ENCODE peak calls at places on chromosomes 5 and 9, in five cellular contexts. B is tibial nerve, X is heart left ventricle, O is vagina, M is fibroblast of mammary gland. U is an unnamed sample.

GRCh38 chr5:36031223-36031622 is 35.5 kb downstream of the UGT3A2 start:
- DNase-seq in B (no peak), X (no peak), M (no peak), O (no peak), U (no peak)

GRCh38 chr9:115305543-115305942 is 187.6 kb upstream of the TNC start:
- DNase-seq in B (no peak), X (no peak), O (no peak), M (no peak), U (peak)

GRCh38 chr5:59261969-59262368 is 631.6 kb downstream of the PDE4D start:
- DNase-seq in X (no peak), M (no peak), O (no peak), B (no peak), U (no peak)

GRCh38 chr5:167653645-167654106 is 637.8 kb upstream of the WWC1 start:
- DNase-seq in M (peak), O (no peak), X (no peak), B (no peak), U (peak)

GRCh38 chr9:99294850-99295461 is 72.9 kb downstream of the SEC61B start:
- DNase-seq in M (peak), X (no peak), B (no peak), O (no peak), U (no peak)

GRCh38 chr5:181203842-181204560 is 995 bp downstream of the TRIM7 start:
- DNase-seq in B (no peak), M (no peak), X (no peak), O (no peak), U (peak)

GRCh38 chr9:103816146-103816545 is 278.0 kb upstream of the SMC2 start:
- DNase-seq in O (no peak), X (no peak), B (no peak), M (no peak), U (no peak)

GRCh38 chr5:172901788-172902496 is 57.3 kb upstream of the RPL26L1 start:
- DNase-seq in O (no peak), X (no peak), B (no peak), M (peak), U (peak)

GRCh38 chr9:101440714-101441230 is 5.2 kb upstream of the ALDOB start:
- DNase-seq in M (no peak), B (no peak), X (no peak), O (no peak), U (no peak)

GRCh38 chr5:39755452-39755851 is 330.7 kb upstream of the DAB2 start:
- DNase-seq in O (no peak), B (no peak), M (peak), X (no peak), U (no peak)

GRCh38 chr5:74384851-74385250 is 255.7 kb downstream of the ENC1 start:
- DNase-seq in X (no peak), O (no peak), B (no peak), M (no peak), U (no peak)

GRCh38 chr5:141421489-141421855 is 621 bp downstream of the PCDHGA11 start:
- DNase-seq in O (no peak), B (no peak), M (no peak), X (no peak), U (no peak)

GRCh38 chr9:101498323-101498722 is 35.3 kb upstream of the RNF20 start:
- DNase-seq in X (no peak), M (no peak), O (no peak), B (no peak), U (no peak)

GRCh38 chr9:93060746-93061259 is 2.3 kb downstream of the SUSD3 start:
- DNase-seq in X (no peak), B (no peak), M (peak), O (no peak), U (no peak)

GRCh38 chr9:88781500-88782391 is 209.5 kb upstream of the S1PR3 start:
- DNase-seq in X (no peak), M (peak), O (no peak), B (no peak), U (no peak)

GRCh38 chr9:20524776-20525175 is 97.5 kb downstream of the MLLT3 start:
- DNase-seq in O (no peak), X (no peak), B (no peak), M (peak), U (peak)

GRCh38 chr5:38593959-38594358 is 37.5 kb upstream of the LIFR start:
- DNase-seq in M (no peak), O (no peak), B (no peak), X (no peak), U (no peak)

GRCh38 chr9:95171001-95171400 is 146.5 kb downstream of the FANCC start:
- DNase-seq in M (peak), B (no peak), X (no peak), O (no peak), U (peak)

GRCh38 chr5:102700126-102700851 is 54.8 kb upstream of the PAM start:
- DNase-seq in X (no peak), M (no peak), B (no peak), O (no peak), U (no peak)

GRCh38 chr9:6681957-6682501 is 36.5 kb upstream of the GLDC start:
- DNase-seq in O (no peak), B (no peak), X (no peak), M (peak), U (no peak)

GRCh38 chr9:136846376-136847064 is 2.7 kb upstream of the PHPT1 start:
- DNase-seq in O (no peak), X (no peak), B (no peak), M (no peak), U (peak)

GRCh38 chr9:126131066-126132010 is 195.3 kb upstream of the MVB12B start:
- DNase-seq in M (no peak), B (no peak), O (no peak), X (no peak), U (no peak)

DNA sequence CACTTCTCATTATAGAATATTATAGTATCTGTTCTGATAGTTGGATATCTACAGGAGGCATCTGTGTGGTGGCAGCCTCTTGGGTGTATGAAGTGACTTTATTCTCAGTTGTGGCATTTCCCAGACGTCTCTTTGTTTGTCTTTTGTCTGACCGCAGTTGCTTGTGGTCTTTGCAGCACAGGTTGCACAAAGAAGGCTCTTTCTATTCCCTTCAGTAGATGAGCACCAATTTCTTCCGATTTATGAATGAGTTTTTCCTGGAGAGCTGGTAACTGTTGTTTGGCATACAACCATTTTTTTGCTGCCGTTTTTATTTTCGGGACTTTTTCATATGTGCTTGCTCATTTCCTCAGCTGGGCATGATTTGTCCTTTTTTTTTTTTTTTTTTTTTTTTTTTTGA is 56.4 kb upstream of the MYO10 start:
- DNase-seq in X (no peak), B (no peak), O (no peak), M (no peak), U (no peak)
- TF ChIP-seq CTCF in X (no peak), B (no peak), O (no peak), M (no peak), U (no peak)

GRCh38 chr9:85147046-85147640 is 477.6 kb downstream of the NTRK2 start:
- DNase-seq in B (no peak), M (no peak), X (no peak), O (no peak), U (no peak)

GRCh38 chr9:85137606-85138150 is 468.1 kb downstream of the NTRK2 start:
- DNase-seq in X (no peak), B (no peak), O (no peak), M (no peak), U (peak)

GRCh38 chr9:85136978-85137377 is 467.4 kb downstream of the NTRK2 start:
- DNase-seq in O (no peak), B (no peak), M (no peak), X (no peak), U (no peak)

GRCh38 chr9:85142461-85143401 is 473.2 kb downstream of the NTRK2 start:
- DNase-seq in B (peak), M (peak), X (no peak), O (no peak), U (peak)
- TF ChIP-seq CTCF in B (peak), M (peak), X (no peak), O (peak), U (peak)

GRCh38 chr5:155056644-155057269 is 43.2 kb downstream of the KIF4B start:
- DNase-seq in B (no peak), M (no peak), O (no peak), X (no peak), U (no peak)
- TF ChIP-seq CTCF in B (no peak), M (no peak), O (no peak), X (no peak), U (no peak)

GRCh38 chr5:157369507-157369906 is 90.5 kb upstream of the NIPAL4 start:
- DNase-seq in B (no peak), M (no peak), X (no peak), O (no peak), U (no peak)
- TF ChIP-seq CTCF in B (no peak), M (no peak), X (no peak), O (no peak), U (no peak)

DNA sequence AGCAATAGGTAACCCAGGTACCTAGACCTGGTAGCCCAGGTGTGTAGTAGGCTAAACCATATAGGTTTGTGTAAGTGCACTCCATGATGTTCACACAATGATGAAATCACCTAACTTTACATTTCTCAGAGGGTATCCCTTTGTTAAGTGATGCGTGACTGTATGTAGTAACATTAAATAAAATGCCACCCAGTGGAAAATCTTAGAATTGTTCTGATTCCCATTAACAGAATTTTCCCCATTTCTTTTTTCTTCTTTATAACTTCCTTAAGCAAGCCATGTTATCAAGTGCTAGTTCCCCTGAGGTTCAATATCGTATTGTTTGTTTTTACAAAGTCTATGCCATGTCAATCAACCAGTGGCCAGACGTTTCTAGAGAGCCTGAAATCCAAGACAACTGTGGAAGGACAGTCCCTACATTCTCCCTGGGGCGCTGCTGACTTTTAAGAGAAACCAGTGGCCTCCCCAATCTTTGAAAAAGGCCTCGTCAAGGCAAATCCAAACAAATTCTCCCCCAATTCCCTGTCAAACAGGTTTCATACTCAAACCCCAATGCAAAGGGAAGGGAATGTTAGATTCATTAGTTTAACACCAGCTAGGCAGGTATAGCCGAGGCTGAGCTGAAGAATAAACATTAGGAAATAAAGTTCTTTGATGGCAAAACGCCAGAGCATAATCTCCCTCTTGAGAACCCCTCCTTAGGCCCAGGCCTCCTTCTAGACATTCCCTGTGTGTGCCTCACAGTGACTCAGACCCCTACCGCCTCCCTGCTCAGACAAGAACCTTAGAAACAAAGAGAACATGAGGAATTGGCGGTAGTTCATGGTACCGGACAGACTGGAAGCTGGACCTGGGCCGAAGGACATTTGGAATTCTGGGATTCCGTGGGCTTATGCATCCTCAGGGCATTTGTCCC is 198.7 kb downstream of the GNA14 start:
- DNase-seq in B (no peak), O (no peak), X (no peak), M (peak), U (peak)
- TF ChIP-seq CTCF in B (no peak), O (no peak), X (no peak), M (no peak), U (peak)

DNA sequence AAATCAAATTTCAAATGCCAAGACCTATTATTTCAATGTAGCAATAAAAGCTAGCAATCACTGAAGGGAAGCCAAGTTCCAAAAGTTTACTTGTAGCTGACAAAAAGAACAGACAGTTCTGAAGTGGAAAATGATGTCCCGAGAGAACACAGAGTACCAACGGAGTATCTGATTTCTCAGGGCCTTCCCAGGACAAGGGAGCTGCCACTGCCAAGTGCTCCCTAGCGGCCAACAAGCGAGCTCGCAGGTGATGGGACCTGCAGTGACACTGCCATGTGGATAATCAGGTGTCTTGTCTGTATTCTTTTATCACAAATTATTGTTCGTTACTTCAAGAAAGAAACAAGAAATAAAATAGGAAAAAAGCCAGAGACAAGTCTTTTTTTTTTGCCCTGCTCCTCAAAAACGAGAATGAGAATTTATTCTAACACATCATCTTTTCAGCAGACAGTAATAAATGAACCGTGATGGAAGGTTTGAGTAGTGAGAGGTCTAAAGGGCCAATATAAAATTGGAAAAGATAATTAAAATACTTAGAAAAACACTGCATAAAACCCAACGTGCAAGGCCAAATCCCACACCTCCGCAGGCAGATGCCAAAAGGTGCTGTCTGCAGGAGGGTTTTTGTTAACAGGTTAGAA is 159.4 kb downstream of the MYO10 start:
- DNase-seq in M (peak), X (no peak), O (no peak), B (no peak), U (no peak)
- TF ChIP-seq CTCF in M (peak), X (no peak), O (peak), B (no peak), U (peak)

U was measured in epithelial cell of esophagus.